ENCODE peak calls at places on chromosomes 4 and X, in eight cellular contexts. One of them, this sample, is unnamed. For H3K36me3, the result is how much of the 10 kb centered on the place peaks cover.

GRCh38 chrX:139759637-139760036 is 51.7 kb upstream of the MCF2 start:
- DNase-seq in GM23338: peak
- DNase-seq in body of pancreas: no peak
- DNase-seq in cardiac muscle cell: peak
- DNase-seq in pancreas: no peak
- DNase-seq in upper lobe of right lung: no peak
- DNase-seq in upper lobe of left lung: no peak
- DNase-seq in lung: no peak
- DNase-seq in this sample: no peak

GRCh38 chr4:79492148-79492547 is 84.1 kb upstream of the GK2 start:
- DNase-seq in upper lobe of left lung: no peak
- DNase-seq in GM23338: no peak
- DNase-seq in upper lobe of right lung: no peak
- DNase-seq in body of pancreas: no peak
- DNase-seq in pancreas: peak
- DNase-seq in lung: no peak
- DNase-seq in cardiac muscle cell: peak
- DNase-seq in this sample: no peak

GRCh38 chr4:145231906-145232700 is 51.7 kb upstream of the OTUD4 start:
- DNase-seq in GM23338: no peak
- DNase-seq in lung: no peak
- DNase-seq in pancreas: no peak
- DNase-seq in body of pancreas: no peak
- DNase-seq in upper lobe of right lung: no peak
- DNase-seq in cardiac muscle cell: peak
- DNase-seq in upper lobe of left lung: no peak
- DNase-seq in this sample: no peak

GRCh38 chrX:129781134-129782014 is 1.6 kb downstream of the SASH3 start:
- DNase-seq in GM23338: no peak
- DNase-seq in cardiac muscle cell: no peak
- DNase-seq in body of pancreas: no peak
- DNase-seq in upper lobe of left lung: no peak
- DNase-seq in lung: peak
- DNase-seq in upper lobe of right lung: peak
- DNase-seq in pancreas: no peak
- DNase-seq in this sample: peak

GRCh38 chr4:99816611-99817309 is at the start of gene DAPP1:
- DNase-seq in upper lobe of left lung: no peak
- DNase-seq in upper lobe of right lung: peak
- DNase-seq in cardiac muscle cell: no peak
- DNase-seq in body of pancreas: peak
- DNase-seq in pancreas: no peak
- DNase-seq in GM23338: no peak
- DNase-seq in lung: peak
- DNase-seq in this sample: peak

GRCh38 chrX:1387141-1387776 is 4.7 kb downstream of the SLC25A6 start:
- DNase-seq in upper lobe of right lung: peak
- DNase-seq in GM23338: no peak
- DNase-seq in lung: no peak
- DNase-seq in body of pancreas: no peak
- DNase-seq in upper lobe of left lung: peak
- DNase-seq in pancreas: peak
- DNase-seq in cardiac muscle cell: no peak
- DNase-seq in this sample: no peak

GRCh38 chrX:133723930-133724329 is 261.5 kb downstream of the GPC3 start:
- DNase-seq in body of pancreas: no peak
- DNase-seq in upper lobe of left lung: no peak
- DNase-seq in lung: no peak
- DNase-seq in upper lobe of right lung: no peak
- DNase-seq in pancreas: no peak
- DNase-seq in GM23338: no peak
- DNase-seq in cardiac muscle cell: no peak
- DNase-seq in this sample: no peak

GRCh38 chrX:143669395-143669794 is 33.5 kb upstream of the SLITRK4 start:
- DNase-seq in upper lobe of right lung: no peak
- DNase-seq in cardiac muscle cell: peak
- DNase-seq in body of pancreas: no peak
- DNase-seq in upper lobe of left lung: no peak
- DNase-seq in lung: no peak
- DNase-seq in pancreas: no peak
- DNase-seq in GM23338: peak
- DNase-seq in this sample: no peak

GRCh38 chrX:20432048-20432447 is 165.3 kb upstream of the RPS6KA3 start:
- DNase-seq in lung: no peak
- DNase-seq in body of pancreas: no peak
- DNase-seq in GM23338: no peak
- DNase-seq in cardiac muscle cell: peak
- DNase-seq in upper lobe of left lung: no peak
- DNase-seq in pancreas: no peak
- DNase-seq in upper lobe of right lung: no peak
- DNase-seq in this sample: no peak

GRCh38 chr4:38821739-38822138 is 17.1 kb upstream of the TLR1 start:
- DNase-seq in GM23338: no peak
- DNase-seq in lung: no peak
- DNase-seq in body of pancreas: no peak
- DNase-seq in pancreas: no peak
- DNase-seq in upper lobe of left lung: no peak
- DNase-seq in upper lobe of right lung: no peak
- DNase-seq in cardiac muscle cell: no peak
- DNase-seq in this sample: no peak

GRCh38 chrX:53242310-53242709 is 17.3 kb upstream of the KDM5C start:
- DNase-seq in cardiac muscle cell: no peak
- DNase-seq in body of pancreas: no peak
- DNase-seq in lung: no peak
- DNase-seq in pancreas: no peak
- DNase-seq in upper lobe of left lung: no peak
- DNase-seq in GM23338: no peak
- DNase-seq in upper lobe of right lung: no peak
- DNase-seq in this sample: no peak

GRCh38 chr4:108051343-108051742 is 61.7 kb downstream of the HADH start:
- DNase-seq in lung: no peak
- DNase-seq in upper lobe of left lung: peak
- DNase-seq in upper lobe of right lung: no peak
- DNase-seq in pancreas: no peak
- DNase-seq in GM23338: no peak
- DNase-seq in cardiac muscle cell: no peak
- DNase-seq in body of pancreas: no peak
- DNase-seq in this sample: no peak

GRCh38 chr4:19739101-19739651 is 512.5 kb upstream of the SLIT2 start:
- DNase-seq in cardiac muscle cell: peak
- DNase-seq in body of pancreas: no peak
- DNase-seq in lung: no peak
- DNase-seq in upper lobe of left lung: no peak
- DNase-seq in GM23338: no peak
- DNase-seq in pancreas: no peak
- DNase-seq in upper lobe of right lung: no peak
- DNase-seq in this sample: no peak

GRCh38 chrX:119885554-119886428 is 9.9 kb upstream of the AKAP14 start:
- DNase-seq in upper lobe of left lung: no peak
- DNase-seq in cardiac muscle cell: peak
- DNase-seq in body of pancreas: no peak
- DNase-seq in lung: no peak
- DNase-seq in upper lobe of right lung: no peak
- DNase-seq in GM23338: peak
- DNase-seq in pancreas: no peak
- DNase-seq in this sample: no peak

GRCh38 chr4:32775049-32775448 is 2054.9 kb downstream of the PCDH7 start:
- DNase-seq in cardiac muscle cell: peak
- DNase-seq in pancreas: no peak
- DNase-seq in GM23338: peak
- DNase-seq in body of pancreas: no peak
- DNase-seq in lung: no peak
- DNase-seq in upper lobe of right lung: no peak
- DNase-seq in upper lobe of left lung: no peak
- DNase-seq in this sample: no peak

GRCh38 chr4:173025131-173025530 is 143.5 kb upstream of the GALNT7 start:
- DNase-seq in pancreas: peak
- DNase-seq in upper lobe of left lung: no peak
- DNase-seq in GM23338: peak
- DNase-seq in lung: peak
- DNase-seq in body of pancreas: peak
- DNase-seq in cardiac muscle cell: peak
- DNase-seq in upper lobe of right lung: no peak
- DNase-seq in this sample: no peak

GRCh38 chrX:17597836-17598434 is 139.4 kb upstream of the SCML1 start:
- DNase-seq in upper lobe of right lung: peak
- DNase-seq in pancreas: peak
- DNase-seq in body of pancreas: peak
- DNase-seq in cardiac muscle cell: peak
- DNase-seq in upper lobe of left lung: no peak
- DNase-seq in GM23338: no peak
- DNase-seq in lung: peak
- DNase-seq in this sample: peak

GRCh38 chr4:142558851-142559250 is 287.2 kb downstream of the INPP4B start:
- DNase-seq in upper lobe of left lung: no peak
- DNase-seq in cardiac muscle cell: peak
- DNase-seq in body of pancreas: peak
- DNase-seq in lung: no peak
- DNase-seq in upper lobe of right lung: no peak
- DNase-seq in pancreas: peak
- DNase-seq in GM23338: no peak
- DNase-seq in this sample: no peak

GRCh38 chrX:11113731-11114130 is 2.6 kb downstream of the HCCS start:
- DNase-seq in lung: no peak
- DNase-seq in GM23338: no peak
- DNase-seq in body of pancreas: no peak
- DNase-seq in cardiac muscle cell: no peak
- DNase-seq in upper lobe of right lung: no peak
- DNase-seq in pancreas: no peak
- DNase-seq in upper lobe of left lung: no peak
- DNase-seq in this sample: no peak

GRCh38 chr4:70994387-70995099 is 1.1 kb downstream of the DCK start:
- DNase-seq in GM23338: no peak
- DNase-seq in pancreas: no peak
- DNase-seq in lung: no peak
- DNase-seq in body of pancreas: no peak
- DNase-seq in cardiac muscle cell: no peak
- DNase-seq in upper lobe of left lung: no peak
- DNase-seq in upper lobe of right lung: no peak
- DNase-seq in this sample: no peak

GRCh38 chr4:164937576-164938270 is 39.7 kb downstream of the TRIM61 start:
- DNase-seq in cardiac muscle cell: peak
- DNase-seq in GM23338: peak
- DNase-seq in pancreas: no peak
- DNase-seq in lung: no peak
- DNase-seq in body of pancreas: no peak
- DNase-seq in upper lobe of left lung: no peak
- DNase-seq in upper lobe of right lung: no peak
- DNase-seq in this sample: no peak

GRCh38 chr4:139247656-139248238 is 32.3 kb downstream of the MGARP start:
- DNase-seq in cardiac muscle cell: no peak
- DNase-seq in GM23338: no peak
- DNase-seq in body of pancreas: no peak
- DNase-seq in upper lobe of left lung: no peak
- DNase-seq in lung: no peak
- DNase-seq in upper lobe of right lung: no peak
- DNase-seq in pancreas: no peak
- DNase-seq in this sample: no peak

GRCh38 chr4:107824367-107825071 is at the start of gene SGMS2:
- DNase-seq in upper lobe of right lung: peak
- DNase-seq in body of pancreas: peak
- DNase-seq in lung: peak
- DNase-seq in pancreas: peak
- DNase-seq in upper lobe of left lung: peak
- DNase-seq in GM23338: peak
- DNase-seq in cardiac muscle cell: peak
- DNase-seq in this sample: peak

DNA sequence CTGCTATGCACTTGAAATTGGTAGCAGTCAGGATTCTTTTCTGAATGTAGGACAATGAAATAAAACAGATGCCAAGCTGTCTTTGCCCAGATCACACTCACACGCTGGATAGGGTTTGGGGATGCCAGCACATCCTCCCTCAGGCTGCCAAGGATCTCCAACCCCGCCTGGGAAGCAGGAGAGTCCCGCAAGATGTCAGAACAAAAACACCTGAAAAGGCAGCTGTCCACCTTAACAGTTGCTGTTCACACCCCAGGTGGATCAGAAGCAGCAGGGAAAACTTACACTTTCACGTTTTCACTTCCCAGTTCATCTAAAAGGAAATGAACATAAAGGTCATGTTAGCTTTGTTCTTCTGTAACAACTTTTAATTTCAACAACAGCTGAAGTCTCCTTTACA is 35.7 kb downstream of the TMEM154 start:
- DNase-seq in pancreas: no peak
- DNase-seq in upper lobe of right lung: no peak
- DNase-seq in cardiac muscle cell: no peak
- DNase-seq in body of pancreas: no peak
- DNase-seq in lung: no peak
- DNase-seq in GM23338: no peak
- DNase-seq in upper lobe of left lung: no peak
- DNase-seq in this sample: no peak
- H3K27ac ChIP-seq in pancreas: no peak
- H3K27ac ChIP-seq in upper lobe of right lung: no peak
- H3K27ac ChIP-seq in cardiac muscle cell: no peak
- H3K27ac ChIP-seq in body of pancreas: no peak
- H3K27ac ChIP-seq in lung: no peak
- H3K27ac ChIP-seq in GM23338: no peak
- H3K27ac ChIP-seq in upper lobe of left lung: peak
- H3K27ac ChIP-seq in this sample: no peak

GRCh38 chr4:55996611-55997010 is 47.9 kb downstream of the CEP135 start:
- DNase-seq in cardiac muscle cell: no peak
- DNase-seq in upper lobe of left lung: no peak
- DNase-seq in body of pancreas: no peak
- DNase-seq in pancreas: no peak
- DNase-seq in GM23338: no peak
- DNase-seq in lung: no peak
- DNase-seq in upper lobe of right lung: no peak
- DNase-seq in this sample: no peak
- H3K36me3 ChIP-seq in cardiac muscle cell: under half
- H3K36me3 ChIP-seq in upper lobe of left lung: under half
- H3K36me3 ChIP-seq in body of pancreas: under half
- H3K36me3 ChIP-seq in pancreas: under half
- H3K36me3 ChIP-seq in GM23338: under half
- H3K36me3 ChIP-seq in lung: under half
- H3K36me3 ChIP-seq in upper lobe of right lung: under half
- H3K36me3 ChIP-seq in this sample: under half

GRCh38 chrX:47802589-47802988 is 34.1 kb upstream of the ZNF81 start:
- DNase-seq in upper lobe of right lung: no peak
- DNase-seq in lung: no peak
- DNase-seq in pancreas: peak
- DNase-seq in body of pancreas: peak
- DNase-seq in upper lobe of left lung: no peak
- DNase-seq in GM23338: no peak
- DNase-seq in cardiac muscle cell: peak
- DNase-seq in this sample: no peak
- H3K4me3 ChIP-seq in upper lobe of right lung: no peak
- H3K4me3 ChIP-seq in lung: no peak
- H3K4me3 ChIP-seq in pancreas: no peak
- H3K4me3 ChIP-seq in body of pancreas: no peak
- H3K4me3 ChIP-seq in upper lobe of left lung: no peak
- H3K4me3 ChIP-seq in GM23338: no peak
- H3K4me3 ChIP-seq in cardiac muscle cell: no peak
- H3K4me3 ChIP-seq in this sample: no peak

DNA sequence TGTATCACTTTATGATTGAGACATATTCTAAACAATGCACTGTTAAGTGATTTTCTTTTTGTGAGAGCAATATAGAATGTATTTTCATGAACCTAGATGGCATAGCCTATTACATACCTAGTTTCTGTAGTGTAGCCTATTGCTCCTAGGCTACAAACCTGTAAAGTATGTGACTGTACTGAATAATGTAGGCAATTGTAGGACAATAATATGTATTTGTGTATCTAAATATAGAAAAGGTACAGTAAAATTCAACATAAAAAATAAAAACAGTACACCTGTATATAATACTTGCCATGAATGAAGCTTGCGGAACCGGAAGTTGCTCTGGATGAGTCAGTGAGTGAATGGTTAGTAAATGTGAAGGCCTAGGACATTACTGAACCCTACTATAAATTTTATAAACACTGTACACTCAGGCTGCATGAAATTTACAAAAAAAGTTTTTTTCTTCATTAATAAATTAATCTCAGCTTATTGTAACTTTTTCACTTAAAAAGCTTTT is 106.7 kb downstream of the VSIG4 start:
- DNase-seq in pancreas: no peak
- DNase-seq in body of pancreas: no peak
- DNase-seq in cardiac muscle cell: no peak
- DNase-seq in GM23338: no peak
- DNase-seq in upper lobe of left lung: no peak
- DNase-seq in lung: no peak
- DNase-seq in upper lobe of right lung: no peak
- DNase-seq in this sample: no peak
- H3K27ac ChIP-seq in pancreas: no peak
- H3K27ac ChIP-seq in body of pancreas: no peak
- H3K27ac ChIP-seq in cardiac muscle cell: no peak
- H3K27ac ChIP-seq in GM23338: no peak
- H3K27ac ChIP-seq in upper lobe of left lung: no peak
- H3K27ac ChIP-seq in lung: no peak
- H3K27ac ChIP-seq in upper lobe of right lung: no peak
- H3K27ac ChIP-seq in this sample: no peak

This sample was measured in ascending aorta.